ENCODE peak calls at places on chromosomes 16 and 17, in seven cellular contexts. U, A, P, H, X, V and F are unnamed samples.

GRCh38 chr16:28537076-28537475 is 1.7 kb downstream of the NUPR1 start:
- DNase-seq in U (no peak), A (no peak), P (no peak), H (no peak), X (no peak), V (no peak), F (no peak)

GRCh38 chr16:86512860-86513470 is 2.6 kb downstream of the FOXF1 start:
- DNase-seq in U (no peak), A (no peak), P (no peak), H (no peak), X (no peak), V (no peak), F (no peak)

GRCh38 chr16:67538666-67539101 is 10.1 kb downstream of the RIPOR1 start:
- DNase-seq in U (no peak), A (no peak), P (no peak), H (peak; percentile 90), X (no peak), V (no peak), F (no peak)

GRCh38 chr17:17353625-17354484 is 50.7 kb downstream of the NT5M start:
- DNase-seq in U (no peak), A (no peak), P (no peak), H (no peak), X (no peak), V (no peak), F (peak; percentile 67)

GRCh38 chr17:27572665-27573064 is 58.3 kb upstream of the LGALS9 start:
- DNase-seq in U (no peak), A (peak; percentile 17), P (no peak), H (no peak), X (no peak), V (no peak), F (no peak)

GRCh38 chr16:85554791-85555548 is 58.2 kb upstream of the GSE1 start:
- DNase-seq in U (peak; percentile 68), A (peak; percentile 26), P (peak; percentile 59), H (peak; percentile 86), X (peak; percentile 44), V (no peak), F (peak; percentile 68)

GRCh38 chr16:77993586-77993985 is 28.8 kb upstream of the CLEC3A start:
- DNase-seq in U (no peak), A (no peak), P (no peak), H (no peak), X (no peak), V (no peak), F (no peak)

GRCh38 chr17:80992948-80993624 is 1.4 kb downstream of the CHMP6 start:
- DNase-seq in U (no peak), A (no peak), P (no peak), H (no peak), X (no peak), V (no peak), F (no peak)

GRCh38 chr17:79720705-79721295 is 9.9 kb upstream of the ENPP7 start:
- DNase-seq in U (no peak), A (no peak), P (no peak), H (no peak), X (no peak), V (peak; percentile 95), F (no peak)

GRCh38 chr17:81701288-81702071 is 1.7 kb upstream of the MRPL12 start:
- DNase-seq in U (no peak), A (no peak), P (no peak), H (no peak), X (no peak), V (no peak), F (no peak)

GRCh38 chr16:629289-630023 is 1.3 kb upstream of the WFIKKN1 start:
- DNase-seq in U (no peak), A (no peak), P (no peak), H (no peak), X (no peak), V (peak; percentile 78), F (peak; percentile 29)

GRCh38 chr17:78263736-78264340 is 32.4 kb downstream of the TMEM235 start:
- DNase-seq in U (no peak), A (no peak), P (no peak), H (no peak), X (no peak), V (no peak), F (peak; percentile 56)

GRCh38 chr16:4330277-4330882 is 14.5 kb downstream of the GLIS2 start:
- DNase-seq in U (peak; percentile 92), A (peak; percentile 64), P (peak; percentile 29), H (peak; percentile 80), X (peak; percentile 74), V (no peak), F (peak; percentile 70)

GRCh38 chr16:11459722-11460121 is 114.5 kb downstream of the RMI2 start:
- DNase-seq in U (no peak), A (no peak), P (no peak), H (no peak), X (no peak), V (no peak), F (no peak)

GRCh38 chr16:2874584-2875362 is 8.2 kb upstream of the FLYWCH2 start:
- DNase-seq in U (peak; percentile 84), A (peak; percentile 42), P (peak; percentile 35), H (peak; percentile 87), X (peak; percentile 58), V (no peak), F (peak; percentile 65)

GRCh38 chr17:47604268-47604927 is 45.3 kb upstream of the KPNB1 start:
- DNase-seq in U (no peak), A (no peak), P (no peak), H (peak; percentile 49), X (no peak), V (peak; percentile 59), F (no peak)

GRCh38 chr17:19750020-19750572 is 2.0 kb upstream of the ALDH3A1 start:
- DNase-seq in U (no peak), A (no peak), P (no peak), H (no peak), X (no peak), V (no peak), F (no peak)

GRCh38 chr16:2842340-2843000 is 12.4 kb downstream of the ZG16B start:
- DNase-seq in U (peak; percentile 65), A (peak; percentile 62), P (no peak), H (peak; percentile 54), X (peak; percentile 54), V (no peak), F (peak; percentile 78)

GRCh38 chr17:68435876-68436842 is 21.1 kb downstream of the WIPI1 start:
- DNase-seq in U (peak; percentile 86), A (peak; percentile 70), P (peak; percentile 10), H (peak; percentile 85), X (peak; percentile 75), V (peak; percentile 75), F (peak; percentile 52)

GRCh38 chr17:7883781-7884386 is 4.7 kb upstream of the CHD3 start:
- DNase-seq in U (no peak), A (no peak), P (no peak), H (peak; percentile 42), X (no peak), V (no peak), F (no peak)

GRCh38 chr16:17295948-17296347 is 174.8 kb downstream of the XYLT1 start:
- DNase-seq in U (no peak), A (no peak), P (no peak), H (no peak), X (no peak), V (no peak), F (no peak)

GRCh38 chr16:81616321-81617020 is 162.6 kb upstream of the PLCG2 start:
- DNase-seq in U (peak; percentile 75), A (peak; percentile 27), P (peak; percentile 54), H (peak; percentile 77), X (peak; percentile 60), V (no peak), F (peak; percentile 52)

GRCh38 chr16:57590654-57591085 is 37.8 kb upstream of the ADGRG1 start:
- DNase-seq in U (no peak), A (no peak), P (no peak), H (peak; percentile 76), X (no peak), V (no peak), F (no peak)

GRCh38 chr16:21197115-21197514 is 14.3 kb downstream of the ZP2 start:
- DNase-seq in U (no peak), A (no peak), P (no peak), H (no peak), X (no peak), V (peak; percentile 17), F (no peak)

GRCh38 chr16:11586856-11587642 is at the start of gene LITAF:
- DNase-seq in U (peak; percentile 77), A (peak; percentile 34), P (peak; percentile 19), H (peak; percentile 64), X (peak; percentile 38), V (peak; percentile 44), F (peak; percentile 60)

GRCh38 chr17:63830278-63830677 is 2.8 kb upstream of the FTSJ3 start:
- DNase-seq in U (no peak), A (no peak), P (no peak), H (no peak), X (no peak), V (no peak), F (no peak)

GRCh38 chr17:74749262-74750038 is 1.0 kb downstream of the NHERF1 start:
- DNase-seq in U (no peak), A (no peak), P (no peak), H (no peak), X (no peak), V (no peak), F (no peak)

GRCh38 chr16:67542464-67542863 is 13.8 kb downstream of the RIPOR1 start:
- DNase-seq in U (no peak), A (no peak), P (no peak), H (peak; percentile 68), X (peak; percentile 66), V (no peak), F (no peak)

GRCh38 chr17:1047177-1047885 is 50.4 kb downstream of the TIMM22 start:
- DNase-seq in U (no peak), A (no peak), P (no peak), H (peak; percentile 12), X (no peak), V (peak; percentile 82), F (peak; percentile 9)

GRCh38 chr16:10681310-10682308 is 13.1 kb downstream of the TEKT5 start:
- DNase-seq in U (no peak), A (no peak), P (no peak), H (no peak), X (no peak), V (no peak), F (no peak)

GRCh38 chr16:47732806-47733150 is 271.6 kb downstream of the PHKB start:
- DNase-seq in U (no peak), A (no peak), P (no peak), H (peak; percentile 78), X (no peak), V (no peak), F (no peak)

GRCh38 chr17:79838541-79839274 is 532 bp downstream of the CBX4 start:
- DNase-seq in U (peak; percentile 76), A (no peak), P (peak; percentile 62), H (peak; percentile 70), X (peak; percentile 39), V (peak; percentile 80), F (peak; percentile 79)

GRCh38 chr16:5374184-5374583 is 276.6 kb upstream of the EEF2KMT start:
- DNase-seq in U (no peak), A (no peak), P (no peak), H (no peak), X (no peak), V (no peak), F (no peak)

GRCh38 chr16:29831490-29831889 is 11.2 kb downstream of the MVP start:
- DNase-seq in U (no peak), A (no peak), P (no peak), H (no peak), X (no peak), V (no peak), F (peak; percentile 77)

GRCh38 chr16:30677931-30678585 is 19.8 kb downstream of the FBRS start:
- DNase-seq in U (no peak), A (no peak), P (no peak), H (no peak), X (no peak), V (no peak), F (no peak)